ENCODE peak calls at places on chromosomes 16 and 17, in nine cellular contexts. H is body of pancreas, V is heart left ventricle, Y is GM23338, F is A549, C is endothelial cell of umbilical vein, J is cardiac muscle cell, U is AG10803, E is adrenal gland. Z is an unnamed sample.

GRCh38 chr17:82021728-82022309 is 859 bp downstream of the CENPX start:
- DNase-seq in H (no peak), Y (no peak), F (no peak), J (no peak), C (no peak), E (no peak), V (no peak), U (no peak), Z (peak)

GRCh38 chr16:56769674-56770073 is 39.7 kb downstream of the NUP93 start:
- DNase-seq in U (no peak), C (no peak), Y (no peak), V (no peak), J (no peak), H (no peak), F (no peak), E (no peak), Z (peak)

GRCh38 chr16:10297341-10298006 is 88.4 kb upstream of the ATF7IP2 start:
- DNase-seq in E (no peak), J (no peak), Y (no peak), C (no peak), U (no peak), H (no peak), F (no peak), V (no peak), Z (no peak)

GRCh38 chr16:86597880-86598606 is 19.7 kb downstream of the FOXL1 start:
- DNase-seq in J (no peak), V (no peak), E (no peak), H (no peak), F (no peak), Y (no peak), U (peak), C (no peak), Z (no peak)

GRCh38 chr17:15446036-15446435 is 21.4 kb downstream of the CDRT4 start:
- DNase-seq in E (no peak), C (no peak), U (no peak), H (no peak), F (no peak), Y (peak), V (no peak), J (no peak), Z (no peak)

GRCh38 chr16:82580293-82580900 is 46.4 kb upstream of the CDH13 start:
- DNase-seq in V (no peak), U (peak), E (no peak), C (peak), F (peak), H (no peak), J (peak), Y (peak), Z (peak)

GRCh38 chr17:47895254-47895855 is 681 bp upstream of the SP2 start:
- DNase-seq in V (no peak), U (no peak), C (no peak), H (peak), F (peak), E (peak), Y (no peak), J (no peak), Z (peak)

GRCh38 chr17:50672831-50673551 is 34.7 kb downstream of the ANKRD40 start:
- DNase-seq in V (peak), E (peak), F (no peak), U (no peak), C (no peak), J (no peak), Y (no peak), H (no peak), Z (no peak)

GRCh38 chr17:10210151-10210574 is 11.8 kb upstream of the GAS7 start:
- DNase-seq in V (no peak), U (peak), C (no peak), H (peak), E (no peak), Y (peak), F (no peak), J (no peak), Z (peak)

GRCh38 chr17:40020146-40020545 is 4.9 kb downstream of the CSF3 start:
- DNase-seq in C (no peak), E (no peak), Y (no peak), V (no peak), F (no peak), H (no peak), J (no peak), U (no peak), Z (no peak)

GRCh38 chr17:29791336-29791735 is 138.7 kb downstream of the SSH2 start:
- DNase-seq in V (no peak), U (no peak), E (no peak), J (no peak), C (no peak), F (no peak), Y (no peak), H (no peak), Z (no peak)

GRCh38 chr16:50781043-50781442 is 39.2 kb downstream of the CYLD start:
- DNase-seq in C (no peak), H (no peak), J (no peak), F (peak), Y (peak), E (no peak), U (no peak), V (no peak), Z (no peak)
- H3K4me3 ChIP-seq in C (no peak), H (no peak), J (no peak), F (no peak), Y (no peak), E (no peak), U (no peak), V (no peak), Z (no peak)

DNA sequence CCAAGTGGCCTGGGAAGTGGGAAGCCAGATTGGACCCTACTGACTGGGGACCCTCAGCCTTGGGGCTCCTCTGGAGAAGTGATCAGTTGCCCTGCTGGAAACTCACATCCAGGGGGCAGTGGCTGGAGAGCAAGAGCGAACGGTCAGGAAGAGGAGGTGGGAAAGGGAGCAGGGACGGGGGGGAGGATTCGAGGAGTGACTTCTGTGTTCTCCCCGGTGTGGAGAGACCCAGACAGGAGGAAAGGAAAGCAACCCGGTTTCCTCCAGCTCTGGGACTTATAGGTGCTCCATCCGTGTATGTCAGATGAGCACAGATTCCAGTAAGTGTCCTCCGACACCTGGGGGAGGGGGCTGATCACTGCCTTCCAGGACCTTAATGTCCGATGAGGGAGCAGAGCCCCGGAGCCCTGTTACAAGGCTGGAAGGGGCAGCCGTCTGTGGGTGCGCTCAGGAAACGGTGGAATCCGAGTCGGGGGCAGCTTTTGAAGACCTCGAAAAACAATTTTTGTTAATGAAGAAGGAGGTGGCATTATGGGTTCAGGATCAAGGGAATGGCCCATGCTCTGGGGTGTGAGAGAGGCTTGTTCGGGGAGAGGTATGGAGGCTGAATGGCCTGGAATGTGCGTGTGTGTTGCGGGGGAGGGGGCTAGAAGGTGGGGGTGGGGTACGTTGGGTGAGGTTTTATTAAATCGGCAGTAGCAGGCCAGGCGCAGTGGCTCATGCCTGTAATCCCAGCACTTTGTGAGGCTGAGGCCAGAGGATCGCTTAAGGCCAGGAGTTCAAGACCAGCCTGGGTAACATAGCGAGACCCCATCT is 34.8 kb upstream of the NDRG4 start:
- DNase-seq in V (peak), U (no peak), F (peak), C (peak), H (no peak), E (peak), J (peak), Y (peak), Z (no peak)
- H3K4me3 ChIP-seq in V (peak), U (no peak), F (peak), C (peak), H (no peak), E (peak), J (peak), Y (peak), Z (no peak)

DNA sequence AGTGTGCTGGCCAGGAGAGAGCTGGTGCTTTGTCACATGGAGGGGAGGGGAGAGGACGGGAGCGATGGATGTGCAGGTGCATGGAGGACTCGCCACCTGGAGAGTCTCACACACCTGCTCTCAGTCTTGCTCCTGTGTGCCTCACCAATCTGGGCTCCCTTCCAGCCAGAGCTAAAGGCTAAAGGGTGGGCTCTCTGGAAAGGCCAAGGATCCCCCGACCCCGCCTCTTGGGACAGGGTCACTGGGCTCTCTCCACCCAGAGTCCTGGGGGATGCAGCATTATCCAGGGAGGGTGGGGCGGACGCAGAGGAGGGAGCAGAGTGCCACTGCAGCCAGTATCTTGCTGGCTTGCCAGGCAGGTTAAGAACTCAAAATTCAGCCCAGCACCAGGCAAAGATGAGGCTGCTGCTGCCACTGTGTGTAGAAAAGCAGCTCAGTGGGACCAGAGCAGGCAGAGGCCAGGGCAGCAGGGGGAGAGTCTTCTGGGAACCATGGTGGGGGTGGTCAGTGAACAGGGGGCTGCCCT is 5.4 kb upstream of the STAT5B start:
- DNase-seq in E (peak), V (no peak), Y (no peak), F (no peak), H (peak), C (no peak), J (no peak), U (no peak), Z (no peak)
- H3K4me3 ChIP-seq in E (no peak), V (no peak), Y (no peak), F (no peak), H (no peak), C (no peak), J (no peak), U (no peak), Z (no peak)

GRCh38 chr17:27380551-27380950 is 75.7 kb upstream of the KSR1 start:
- DNase-seq in V (no peak), C (no peak), Y (no peak), H (no peak), J (no peak), F (no peak), U (no peak), E (no peak), Z (no peak)
- H3K4me3 ChIP-seq in V (peak), C (no peak), Y (no peak), H (no peak), J (no peak), F (peak), U (peak), E (peak), Z (no peak)

GRCh38 chr16:29809850-29810698 is 1.9 kb upstream of the PRRT2 start:
- DNase-seq in C (no peak), F (no peak), V (no peak), J (no peak), H (no peak), E (peak), Y (peak), U (no peak), Z (no peak)
- H3K4me3 ChIP-seq in C (no peak), F (no peak), V (peak), J (no peak), H (no peak), E (no peak), Y (peak), U (no peak), Z (no peak)

GRCh38 chr16:55324491-55325447 is 766 bp downstream of the IRX6 start:
- DNase-seq in H (no peak), U (peak), V (peak), J (no peak), Y (peak), F (peak), C (no peak), E (no peak), Z (no peak)
- H3K4me3 ChIP-seq in H (no peak), U (no peak), V (peak), J (peak), Y (peak), F (peak), C (no peak), E (no peak), Z (no peak)

Z was measured in colonic mucosa.